ENCODE peak calls at places on chromosomes 11 and 22, in ten cellular contexts. C, O, V, A, U, B, N, H, J and S are unnamed samples.

GRCh38 chr11:72233056-72233772 is 8.6 kb downstream of the INPPL1 start:
- DNase-seq in C (no peak), O (no peak), V (no peak), A (no peak), U (peak; percentile 41), B (no peak), N (no peak), H (no peak), J (no peak), S (no peak)

GRCh38 chr11:119380160-119380815 is 1.2 kb downstream of the USP2 start:
- DNase-seq in C (no peak), O (no peak), V (no peak), A (no peak), U (peak; percentile 44), B (no peak), N (no peak), H (no peak), J (no peak), S (no peak)

GRCh38 chr11:35650467-35650866 is 12.1 kb upstream of the TRIM44 start:
- DNase-seq in C (no peak), O (no peak), V (no peak), A (no peak), U (no peak), B (no peak), N (no peak), H (no peak), J (no peak), S (no peak)

GRCh38 chr11:8262552-8263108 is 1.0 kb downstream of the LMO1 start:
- DNase-seq in C (peak; percentile 63), O (peak; percentile 17), V (no peak), A (no peak), U (no peak), B (no peak), N (no peak), H (peak; percentile 37), J (peak; percentile 69), S (peak; percentile 21)

GRCh38 chr22:23365961-23366360 is 185.7 kb downstream of the BCR start:
- DNase-seq in C (no peak), O (no peak), V (no peak), A (no peak), U (no peak), B (no peak), N (no peak), H (no peak), J (no peak), S (no peak)

GRCh38 chr11:131977231-131977630 is 606.8 kb downstream of the NTM start:
- DNase-seq in C (peak; percentile 42), O (no peak), V (peak; percentile 34), A (no peak), U (no peak), B (peak; percentile 78), N (no peak), H (no peak), J (peak; percentile 94), S (no peak)

GRCh38 chr11:85464283-85464682 is 162.9 kb downstream of the DLG2 start:
- DNase-seq in C (no peak), O (no peak), V (no peak), A (no peak), U (no peak), B (no peak), N (no peak), H (no peak), J (no peak), S (no peak)

GRCh38 chr11:70766901-70767300 is 368.6 kb downstream of the CTTN start:
- DNase-seq in C (no peak), O (no peak), V (no peak), A (no peak), U (no peak), B (no peak), N (no peak), H (no peak), J (no peak), S (no peak)

GRCh38 chr11:79501688-79502087 is 60.9 kb upstream of the TENM4 start:
- DNase-seq in C (no peak), O (no peak), V (no peak), A (no peak), U (no peak), B (no peak), N (no peak), H (no peak), J (no peak), S (no peak)

GRCh38 chr11:611001-611996 is 4.5 kb downstream of the IRF7 start:
- DNase-seq in C (no peak), O (no peak), V (no peak), A (no peak), U (no peak), B (no peak), N (no peak), H (no peak), J (no peak), S (no peak)

GRCh38 chr22:46809153-46809885 is 46.9 kb downstream of the TBC1D22A start:
- DNase-seq in C (no peak), O (no peak), V (no peak), A (no peak), U (no peak), B (no peak), N (no peak), H (no peak), J (no peak), S (no peak)